ENCODE peak calls at places on chromosomes 12 and 14, in six cellular contexts. E is cardiac muscle cell, X is right atrium auricular region, J is tibial nerve, K is Peyer's patch, B is endodermal cell. N is an unnamed sample.

GRCh38 chr14:64828096-64828495 is 51.6 kb downstream of the SPTB start:
- DNase-seq in E (no peak), X (no peak), J (no peak), K (no peak), B (no peak), N (no peak)

GRCh38 chr14:61145903-61146411 is 135.2 kb downstream of the TMEM30B start:
- DNase-seq in E (peak; percentile 67), X (no peak), J (no peak), K (no peak), B (no peak), N (peak; percentile 95)

GRCh38 chr12:109952160-109952858 is 43.9 kb downstream of the GIT2 start:
- DNase-seq in E (no peak), X (no peak), J (no peak), K (no peak), B (no peak), N (no peak)

GRCh38 chr12:71092290-71092689 is 65.5 kb downstream of the TSPAN8 start:
- DNase-seq in E (no peak), X (no peak), J (no peak), K (no peak), B (peak; percentile 60), N (no peak)

GRCh38 chr12:121562484-121562883 is 18.3 kb downstream of the KDM2B start:
- DNase-seq in E (no peak), X (no peak), J (no peak), K (no peak), B (no peak), N (no peak)

GRCh38 chr12:72273499-72273837 is 1.3 kb downstream of the TRHDE start:
- DNase-seq in E (no peak), X (no peak), J (no peak), K (peak; percentile 44), B (peak; percentile 76), N (no peak)

GRCh38 chr14:105168496-105168978 is at the start of gene JAG2:
- DNase-seq in E (peak; percentile 24), X (no peak), J (no peak), K (peak; percentile 75), B (peak; percentile 88), N (no peak)

GRCh38 chr14:23153891-23154796 is 29.3 kb downstream of the SLC7A8 start:
- DNase-seq in E (peak; percentile 97), X (peak; percentile 96), J (peak; percentile 92), K (peak; percentile 77), B (peak; percentile 85), N (peak; percentile 66)

GRCh38 chr14:49512147-49512551 is 74.0 kb downstream of the RPS29 start:
- DNase-seq in E (peak; percentile 34), X (no peak), J (no peak), K (no peak), B (no peak), N (peak; percentile 65)

GRCh38 chr14:32307881-32308582 is 21.1 kb upstream of the AKAP6 start:
- DNase-seq in E (no peak), X (no peak), J (no peak), K (peak; percentile 61), B (no peak), N (no peak)

GRCh38 chr12:113194971-113195391 is 9.5 kb downstream of the RITA1 start:
- DNase-seq in E (peak; percentile 68), X (no peak), J (no peak), K (no peak), B (no peak), N (no peak)

GRCh38 chr14:25406818-25407217 is 356.9 kb upstream of the STXBP6 start:
- DNase-seq in E (peak; percentile 28), X (no peak), J (no peak), K (no peak), B (peak; percentile 81), N (no peak)

GRCh38 chr12:131848753-131849152 is 20.6 kb downstream of the MMP17 start:
- DNase-seq in E (no peak), X (no peak), J (no peak), K (no peak), B (no peak), N (no peak)

GRCh38 chr12:50780016-50780415 is 16.1 kb downstream of the ATF1 start:
- DNase-seq in E (no peak), X (no peak), J (no peak), K (no peak), B (no peak), N (no peak)

GRCh38 chr12:64864319-64864718 is 39.9 kb downstream of the TBC1D30 start:
- DNase-seq in E (no peak), X (no peak), J (no peak), K (no peak), B (no peak), N (no peak)

GRCh38 chr12:5665615-5666014 is 233.7 kb downstream of the NTF3 start:
- DNase-seq in E (no peak), X (no peak), J (no peak), K (no peak), B (no peak), N (peak; percentile 25)

GRCh38 chr14:50828738-50829471 is 2.1 kb downstream of the NIN start:
- DNase-seq in E (no peak), X (no peak), J (no peak), K (no peak), B (no peak), N (no peak)

GRCh38 chr12:79058342-79058741 is 193.8 kb downstream of the SYT1 start:
- DNase-seq in E (peak; percentile 39), X (no peak), J (no peak), K (no peak), B (no peak), N (no peak)

GRCh38 chr14:71463807-71464206 is 468.4 kb upstream of the RGS6 start:
- DNase-seq in E (no peak), X (no peak), J (no peak), K (no peak), B (no peak), N (no peak)

GRCh38 chr12:66352197-66352596 is 49.9 kb downstream of the HELB start:
- DNase-seq in E (peak; percentile 23), X (no peak), J (no peak), K (no peak), B (peak; percentile 92), N (no peak)

GRCh38 chr12:105025890-105026289 is 39.8 kb downstream of the NOPCHAP1 start:
- DNase-seq in E (peak; percentile 72), X (peak; percentile 70), J (peak; percentile 35), K (no peak), B (no peak), N (peak; percentile 66)

GRCh38 chr14:58882577-58883018 is 244.8 kb downstream of the DACT1 start:
- DNase-seq in E (peak; percentile 84), X (no peak), J (no peak), K (no peak), B (no peak), N (no peak)

GRCh38 chr14:53850714-53851296 is 105.8 kb downstream of the BMP4 start:
- DNase-seq in E (peak; percentile 78), X (no peak), J (no peak), K (no peak), B (no peak), N (peak; percentile 18)

GRCh38 chr14:41663478-41663845 is 56.8 kb downstream of the LRFN5 start:
- DNase-seq in E (peak; percentile 6), X (no peak), J (no peak), K (no peak), B (no peak), N (no peak)

GRCh38 chr12:108724054-108724889 is 7.0 kb downstream of the CORO1C start:
- DNase-seq in E (no peak), X (no peak), J (no peak), K (no peak), B (no peak), N (no peak)

GRCh38 chr12:108721824-108722223 is 9.5 kb downstream of the CORO1C start:
- DNase-seq in E (no peak), X (no peak), J (no peak), K (no peak), B (no peak), N (no peak)

GRCh38 chr12:108722992-108723766 is 8.1 kb downstream of the CORO1C start:
- DNase-seq in E (peak; percentile 71), X (no peak), J (no peak), K (no peak), B (no peak), N (peak; percentile 99)

GRCh38 chr12:108722463-108722862 is 8.9 kb downstream of the CORO1C start:
- DNase-seq in E (no peak), X (no peak), J (no peak), K (no peak), B (no peak), N (no peak)

GRCh38 chr12:108720757-108721514 is 10.4 kb downstream of the CORO1C start:
- DNase-seq in E (no peak), X (no peak), J (no peak), K (no peak), B (no peak), N (no peak)
- TF ChIP-seq CTCF in E (no peak), X (no peak), J (no peak), K (no peak), B (no peak), N (no peak)

DNA sequence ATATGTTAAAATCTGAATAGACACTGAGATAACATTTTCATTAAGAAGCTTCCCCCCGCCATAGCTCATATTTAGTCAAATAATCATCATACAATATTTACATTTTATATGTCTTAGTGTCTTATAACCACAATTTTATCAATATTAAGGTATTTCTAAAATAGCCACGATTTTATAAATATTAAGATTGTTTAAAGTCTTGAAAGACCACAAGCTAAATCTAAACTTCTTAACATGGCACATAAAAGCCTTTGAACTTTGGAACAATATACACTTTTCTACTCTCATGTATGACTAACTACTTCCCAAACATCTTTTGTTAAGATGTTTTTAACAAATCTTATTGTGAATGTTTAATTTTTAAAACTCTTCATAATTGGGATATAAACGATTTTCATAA is 6.5 kb downstream of the USP44 start:
- DNase-seq in E (no peak), X (no peak), J (no peak), K (no peak), B (no peak), N (no peak)
- H3K4me3 ChIP-seq in E (no peak overlapping the region), X (no peak overlapping the region), J (no peak overlapping the region), K (no peak overlapping the region), B (no peak overlapping the region), N (no peak overlapping the region)

GRCh38 chr14:91454155-91454554 is 36.5 kb upstream of the CCDC88C start:
- DNase-seq in E (no peak), X (no peak), J (no peak), K (no peak), B (no peak), N (no peak)

GRCh38 chr14:91458612-91459011 is 41.0 kb upstream of the CCDC88C start:
- DNase-seq in E (no peak), X (no peak), J (no peak), K (no peak), B (no peak), N (no peak)

GRCh38 chr14:91454580-91454979 is 37.0 kb upstream of the CCDC88C start:
- DNase-seq in E (no peak), X (no peak), J (no peak), K (no peak), B (no peak), N (no peak)

GRCh38 chr14:91453744-91454143 is 36.1 kb upstream of the CCDC88C start:
- DNase-seq in E (no peak), X (no peak), J (no peak), K (peak; percentile 53), B (peak; percentile 47), N (no peak)

GRCh38 chr14:91456283-91456682 is 38.7 kb upstream of the CCDC88C start:
- DNase-seq in E (no peak), X (no peak), J (no peak), K (no peak), B (no peak), N (no peak)
- H3K36me3 ChIP-seq in E (peaks cover 47% of the 10 kb centered on the region), X (peaks cover 51% of the 10 kb centered on the region), J (peaks cover 5% of the 10 kb centered on the region), K (no peaks in the 10 kb centered on the region), B (peaks cover 69% of the 10 kb centered on the region), N (peaks cover 10% of the 10 kb centered on the region)

GRCh38 chr14:89336338-89336737 is 80.7 kb downstream of the FOXN3 start:
- DNase-seq in E (no peak), X (no peak), J (no peak), K (no peak), B (no peak), N (no peak)
- TF ChIP-seq CTCF in E (no peak), X (no peak), J (no peak), K (peak; percentile 23), B (peak; percentile 76), N (no peak)

N was measured in BJ.